ENCODE peak calls at places on chromosomes 13 and 19, in eight cellular contexts. B is mucosa of descending colon, C is HCT116, X is breast epithelium, U is lung, D is sigmoid colon, P is tibial artery, Z is upper lobe of right lung. S is an unnamed sample.

GRCh38 chr19:3528080-3528479 is 10.9 kb upstream of the TEKTIP1 start:
- DNase-seq in D (no peak), P (no peak), U (no peak), C (no peak), Z (no peak), X (no peak), B (no peak), S (no peak)

GRCh38 chr19:56566904-56567273 is 379 bp upstream of the ZNF470 start:
- DNase-seq in U (peak), P (peak), D (peak), X (peak), B (peak), Z (peak), C (no peak), S (no peak)

GRCh38 chr13:76992548-76993001 is 694 bp downstream of the CLN5 start:
- DNase-seq in B (peak), D (no peak), C (no peak), P (no peak), U (no peak), Z (peak), X (peak), S (no peak)

GRCh38 chr13:109100705-109101104 is 471.3 kb downstream of the MYO16 start:
- DNase-seq in Z (no peak), U (no peak), X (peak), B (no peak), P (no peak), C (no peak), D (no peak), S (no peak)

GRCh38 chr13:61410669-61411297 is 4.9 kb downstream of the PCDH20 start:
- DNase-seq in B (no peak), Z (no peak), P (no peak), C (peak), D (no peak), X (no peak), U (no peak), S (no peak)

GRCh38 chr13:62702502-62702901 is 1286.9 kb upstream of the PCDH20 start:
- DNase-seq in X (no peak), U (no peak), Z (no peak), B (no peak), D (no peak), P (no peak), C (no peak), S (no peak)

GRCh38 chr19:43699506-43700367 is 16.1 kb upstream of the IRGC start:
- DNase-seq in D (peak), X (no peak), U (no peak), B (peak), Z (peak), P (no peak), C (no peak), S (no peak)

GRCh38 chr13:41588899-41589298 is 131.5 kb downstream of the RGCC start:
- DNase-seq in Z (no peak), U (no peak), X (no peak), C (peak), B (no peak), D (no peak), P (no peak), S (no peak)

GRCh38 chr13:100497394-100497793 is 91.2 kb downstream of the GGACT start:
- DNase-seq in P (no peak), D (no peak), B (no peak), U (no peak), C (no peak), Z (no peak), X (no peak), S (no peak)

GRCh38 chr19:44623080-44623479 is 9.7 kb downstream of the IGSF23 start:
- DNase-seq in U (no peak), P (no peak), X (no peak), D (no peak), B (no peak), C (no peak), Z (no peak), S (no peak)

GRCh38 chr13:93800342-93800741 is 573.7 kb downstream of the GPC6 start:
- DNase-seq in P (no peak), X (no peak), U (no peak), Z (no peak), B (no peak), D (no peak), C (no peak), S (no peak)

GRCh38 chr13:74068471-74068870 is 65.7 kb downstream of the KLF12 start:
- DNase-seq in U (no peak), C (no peak), P (no peak), Z (no peak), D (no peak), B (no peak), X (no peak), S (no peak)

GRCh38 chr13:66950666-66951065 is 279.5 kb downstream of the PCDH9 start:
- DNase-seq in B (no peak), P (no peak), C (no peak), Z (no peak), U (no peak), X (no peak), D (no peak), S (no peak)

GRCh38 chr13:113586661-113587479 is 2.3 kb downstream of the TFDP1 start:
- DNase-seq in U (no peak), B (no peak), Z (peak), X (no peak), P (peak), C (no peak), D (peak), S (peak)

GRCh38 chr19:23283925-23284324 is 33.7 kb upstream of the ZNF724 start:
- DNase-seq in X (peak), U (peak), P (peak), D (no peak), Z (no peak), C (peak), B (peak), S (no peak)

GRCh38 chr13:39789451-39789850 is 134.0 kb downstream of the COG6 start:
- DNase-seq in P (no peak), U (no peak), D (no peak), C (no peak), Z (no peak), B (no peak), X (no peak), S (no peak)

GRCh38 chr19:13984186-13984585 is 21.9 kb downstream of the RFX1 start:
- DNase-seq in D (no peak), B (no peak), P (no peak), C (no peak), X (no peak), U (no peak), Z (no peak), S (no peak)

GRCh38 chr13:44040070-44040753 is 160.5 kb downstream of the LACC1 start:
- DNase-seq in Z (no peak), U (no peak), B (peak), X (no peak), P (no peak), D (no peak), C (no peak), S (no peak)

GRCh38 chr13:39959497-39959896 is 304.0 kb downstream of the COG6 start:
- DNase-seq in D (no peak), Z (no peak), U (no peak), C (no peak), B (no peak), X (no peak), P (no peak), S (no peak)

GRCh38 chr13:98796798-98797197 is 44.3 kb upstream of the SLC15A1 start:
- DNase-seq in D (no peak), P (no peak), C (no peak), U (no peak), Z (no peak), X (no peak), B (no peak), S (no peak)

GRCh38 chr19:22427587-22428298 is 5.6 kb upstream of the ZNF98 start:
- DNase-seq in B (no peak), U (no peak), Z (no peak), P (no peak), C (no peak), D (no peak), X (peak), S (no peak)

GRCh38 chr13:107289540-107289939 is 721.6 kb upstream of the ARGLU1 start:
- DNase-seq in X (no peak), D (no peak), P (no peak), C (no peak), Z (no peak), U (no peak), B (no peak), S (no peak)

GRCh38 chr19:38596057-38596981 is 21.4 kb downstream of the MAP4K1 start:
- DNase-seq in X (no peak), D (no peak), Z (peak), U (peak), B (peak), P (no peak), C (peak), S (no peak)

GRCh38 chr13:23688336-23688735 is 118.1 kb downstream of the TNFRSF19 start:
- DNase-seq in P (no peak), X (no peak), Z (no peak), C (no peak), U (no peak), D (no peak), B (no peak), S (no peak)

GRCh38 chr19:40614595-40615411 is 13.6 kb downstream of the LTBP4 start:
- DNase-seq in X (peak), D (peak), Z (peak), P (peak), B (peak), U (peak), C (peak), S (peak)

GRCh38 chr13:98890186-98890585 is 87.7 kb downstream of the DOCK9 start:
- DNase-seq in Z (no peak), D (peak), X (no peak), P (no peak), U (no peak), C (no peak), B (no peak), S (no peak)

GRCh38 chr13:49112782-49113525 is 107.2 kb upstream of the MLNR start:
- DNase-seq in C (no peak), P (no peak), D (no peak), U (no peak), B (no peak), X (no peak), Z (no peak), S (no peak)

GRCh38 chr19:5677597-5677996 is 2.7 kb downstream of the MICOS13 start:
- DNase-seq in X (no peak), P (no peak), Z (no peak), U (no peak), D (no peak), C (no peak), B (no peak), S (no peak)

GRCh38 chr19:4604912-4605311 is 34.4 kb upstream of the TNFAIP8L1 start:
- DNase-seq in C (no peak), X (no peak), P (no peak), Z (no peak), U (no peak), D (no peak), B (no peak), S (no peak)

GRCh38 chr13:25217023-25217909 is 45.2 kb upstream of the AMER2 start:
- DNase-seq in U (no peak), Z (no peak), B (no peak), C (no peak), P (no peak), D (no peak), X (no peak), S (peak)

GRCh38 chr19:43640424-43640757 is 741 bp upstream of the CADM4 start:
- DNase-seq in B (no peak), Z (no peak), U (no peak), C (no peak), P (no peak), X (no peak), D (no peak), S (no peak)

GRCh38 chr19:32129141-32129540 is 216.3 kb upstream of the ZNF507 start:
- DNase-seq in D (no peak), C (no peak), P (no peak), B (peak), Z (no peak), U (no peak), X (no peak), S (no peak)

GRCh38 chr13:73576291-73576690 is 517.5 kb downstream of the KLF5 start:
- DNase-seq in B (no peak), U (no peak), D (no peak), Z (no peak), C (no peak), P (no peak), X (no peak), S (no peak)

DNA sequence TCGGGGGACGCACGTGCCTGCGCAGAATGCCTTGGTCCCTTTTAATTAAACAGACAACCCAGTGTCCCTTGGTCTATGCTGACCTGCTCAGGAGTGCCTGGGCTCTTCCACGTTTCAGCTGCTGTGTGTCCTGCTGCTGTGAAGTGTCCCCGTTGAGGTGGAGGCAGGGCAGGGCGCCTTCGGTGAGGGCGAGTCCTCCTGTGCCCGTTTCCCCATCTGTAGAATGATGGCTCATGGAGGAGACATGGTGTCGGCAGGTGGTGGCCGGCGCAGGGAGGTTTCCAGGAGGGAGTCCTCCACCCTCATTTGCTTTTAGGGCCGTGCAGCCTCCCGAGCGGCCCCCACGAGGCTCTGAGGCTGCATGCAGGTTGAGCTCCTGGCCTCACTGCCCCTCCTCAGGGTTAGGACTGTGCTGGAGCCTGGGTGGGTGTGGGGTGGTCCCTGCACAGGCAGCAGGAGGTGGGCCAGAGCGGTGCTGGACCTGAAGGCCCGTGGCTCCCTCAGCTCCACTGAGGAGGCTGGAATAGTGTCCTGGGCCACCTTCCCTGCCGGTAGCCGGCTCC is 8.8 kb downstream of the STK11 start:
- DNase-seq in X (no peak), Z (no peak), U (no peak), D (no peak), P (no peak), B (no peak), C (no peak), S (no peak)
- H3K4me3 ChIP-seq in X (no peak), Z (no peak), U (no peak), D (peak), P (peak), B (no peak), C (no peak), S (peak)

DNA sequence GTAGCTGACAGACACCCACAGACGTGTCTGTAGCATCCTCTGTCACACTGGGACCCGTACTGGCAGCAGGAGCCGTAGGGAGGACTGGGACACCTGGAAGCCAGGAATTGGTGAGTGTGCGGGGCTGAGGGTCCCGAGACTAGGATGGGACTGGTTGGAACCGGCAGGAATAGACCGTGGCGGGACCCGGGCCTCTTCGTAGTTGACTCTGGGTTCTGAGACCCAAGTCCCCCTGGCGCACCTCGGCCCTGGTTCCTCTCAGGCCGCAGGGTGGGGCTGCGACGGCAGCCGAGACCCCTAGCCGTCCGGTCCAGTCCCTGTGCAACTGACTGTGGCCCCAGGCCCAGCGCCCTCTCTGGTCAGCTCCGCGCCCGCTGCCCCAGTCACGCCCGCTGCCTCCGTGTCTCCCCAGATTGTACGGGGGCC is 64.7 kb downstream of the ZNF823 start:
- DNase-seq in Z (no peak), X (no peak), D (no peak), P (no peak), C (no peak), B (no peak), U (no peak), S (no peak)
- H3K4me3 ChIP-seq in Z (peak), X (peak), D (peak), P (peak), C (no peak), B (no peak), U (peak), S (peak)

DNA sequence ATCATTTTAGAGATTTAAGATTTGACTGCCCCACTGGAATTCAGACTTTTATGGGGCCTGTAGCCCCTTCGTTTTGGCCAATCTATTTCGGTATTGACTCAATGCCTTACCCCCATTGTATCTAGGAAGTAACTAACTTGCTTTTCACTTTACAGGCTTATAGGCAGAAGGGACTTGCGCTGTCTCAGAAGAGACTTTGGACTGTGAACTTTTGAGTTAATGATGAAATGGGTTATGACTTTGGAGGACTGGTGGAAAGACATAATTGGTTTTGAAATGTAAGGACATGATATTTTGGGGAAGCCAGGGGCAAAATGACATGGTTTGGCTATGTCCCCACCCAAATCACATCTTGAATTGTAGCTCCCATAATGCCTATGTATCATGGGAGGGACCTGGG is 463.0 kb upstream of the KLHL1 start:
- DNase-seq in Z (no peak), C (no peak), U (no peak), P (no peak), D (no peak), X (no peak), B (no peak), S (no peak)
- H3K4me3 ChIP-seq in Z (no peak), C (no peak), U (no peak), P (no peak), D (no peak), X (no peak), B (no peak), S (no peak)

DNA sequence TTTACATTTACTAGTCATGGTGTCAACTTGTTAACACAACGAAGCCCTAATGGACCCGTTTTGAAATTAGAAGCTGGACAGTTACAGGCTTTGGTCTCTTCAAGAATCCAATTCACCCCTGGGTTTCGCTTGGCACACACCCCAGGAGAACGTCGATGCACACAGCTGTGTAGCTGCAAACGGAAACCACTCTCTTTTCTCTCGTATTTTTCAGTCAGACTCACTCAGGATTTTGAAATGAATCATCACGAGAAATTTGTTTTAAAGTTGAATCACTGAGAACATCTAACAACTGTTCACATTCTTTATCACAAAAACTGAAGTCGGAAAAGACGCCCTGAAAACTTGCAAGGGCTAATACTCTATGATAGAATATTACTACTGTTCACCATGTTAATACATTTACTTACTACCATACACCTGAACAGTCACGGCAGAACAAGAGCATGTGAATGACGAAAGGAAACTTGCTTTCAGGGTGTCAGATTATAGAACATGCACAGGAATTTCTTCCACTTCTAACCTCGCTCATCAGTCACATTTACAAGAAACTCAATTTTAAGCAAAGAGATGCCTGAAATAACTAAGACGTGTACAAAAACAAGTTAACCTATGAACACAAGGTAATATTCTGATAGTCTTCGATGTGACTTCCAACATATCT is 4.7 kb downstream of the PNMA8A start:
- DNase-seq in C (no peak), X (no peak), D (peak), U (no peak), B (peak), Z (peak), P (peak), S (no peak)
- H3K4me3 ChIP-seq in C (no peak), X (no peak), D (no peak), U (no peak), B (no peak), Z (no peak), P (peak), S (no peak)

DNA sequence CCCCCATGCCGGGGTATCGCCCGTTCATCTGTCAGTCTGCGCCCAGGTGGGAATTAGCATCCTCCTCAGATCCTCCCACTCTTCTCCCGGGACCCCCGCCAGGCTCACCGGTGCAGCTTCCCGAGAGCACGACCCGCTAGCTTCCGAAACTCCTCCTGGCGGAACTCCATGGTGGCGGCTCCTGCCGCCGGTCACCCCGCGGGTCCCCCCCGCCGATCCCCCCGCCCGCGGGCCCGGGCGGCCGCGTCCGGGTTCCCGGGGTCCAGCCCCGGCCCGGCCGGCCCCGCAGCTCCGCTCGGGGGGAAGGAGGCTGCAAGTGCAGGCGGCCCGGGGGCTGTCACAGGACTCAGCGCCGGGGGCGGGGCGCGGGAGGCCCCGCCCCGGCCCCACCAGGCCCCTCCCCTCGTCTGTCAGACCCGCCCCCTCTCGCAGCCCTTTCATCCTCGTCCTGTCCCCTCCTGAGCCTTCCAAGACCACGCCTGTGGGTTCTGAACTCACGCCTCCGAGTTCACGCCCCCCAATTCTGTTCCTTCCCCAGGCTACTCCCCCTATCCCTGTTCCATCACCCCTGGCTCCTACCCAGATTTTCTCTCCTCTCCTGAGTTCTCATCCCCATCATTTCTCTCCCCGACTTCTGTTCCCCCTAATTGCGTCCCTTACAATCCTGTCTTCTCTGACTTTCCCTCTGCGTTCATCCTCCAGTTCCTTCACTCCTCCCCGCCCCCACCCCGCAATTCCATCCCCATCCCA is at the start of gene SLC17A7:
- DNase-seq in Z (no peak), B (peak), X (no peak), U (no peak), P (peak), C (no peak), D (peak), S (no peak)
- H3K4me3 ChIP-seq in Z (peak), B (no peak), X (peak), U (no peak), P (peak), C (peak), D (peak), S (peak)

GRCh38 chr19:2302319-2303208 is 5.4 kb downstream of the LINGO3 start:
- DNase-seq in B (no peak), Z (no peak), C (no peak), X (no peak), P (no peak), D (peak), U (no peak), S (no peak)
- H3K4me3 ChIP-seq in B (no peak), Z (no peak), C (no peak), X (no peak), P (no peak), D (no peak), U (no peak), S (peak)

DNA sequence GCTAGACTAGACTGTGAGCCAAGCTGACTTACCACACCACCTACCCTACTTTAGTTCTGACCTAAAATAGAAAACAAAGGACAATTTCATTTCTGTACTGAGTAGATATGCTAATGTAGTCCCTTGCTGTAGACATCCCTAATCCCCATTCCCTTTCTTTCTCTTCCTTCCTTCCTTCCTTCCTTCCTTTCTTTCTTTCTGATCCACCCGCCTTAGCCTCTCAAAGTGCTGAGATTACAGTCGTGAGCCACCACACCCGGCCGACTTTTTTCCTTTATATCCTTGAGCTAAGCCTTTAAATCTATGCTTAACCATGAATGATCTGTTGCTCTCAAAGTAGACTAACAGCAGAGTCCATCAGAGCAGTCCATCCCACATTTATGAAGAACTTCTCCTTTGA is 465.0 kb downstream of the SLITRK6 start:
- DNase-seq in Z (no peak), C (no peak), P (no peak), B (no peak), D (no peak), X (no peak), U (no peak), S (no peak)
- H3K4me3 ChIP-seq in Z (no peak), C (no peak), P (no peak), B (no peak), D (no peak), X (no peak), U (no peak), S (no peak)